ENCODE peak calls at places on chromosome 18, in nine cellular contexts. K is GM12865, C is tibial artery, P is MCF 10A, H is H9, J is brain microvascular endothelial cell, X is thoracic aorta, Q is HFFc6, A is cardiac fibroblast. W is an unnamed sample.

GRCh38 chr18:45670281-45670962 is 53.6 kb upstream of the SLC14A1 start:
- DNase-seq in J (no peak), P (peak; percentile 41), Q (peak; percentile 62), H (no peak), X (no peak), A (peak; percentile 84), K (peak; percentile 23), C (peak; percentile 74), W (peak; percentile 76)

GRCh38 chr18:72830109-72830508 is 37.7 kb downstream of the NETO1 start:
- DNase-seq in K (no peak), J (no peak), Q (no peak), A (peak; percentile 7), H (peak; percentile 67), C (no peak), P (peak; percentile 73), X (no peak), W (no peak)

GRCh38 chr18:35777042-35777441 is 195.4 kb upstream of the RMP24 start:
- DNase-seq in K (peak; percentile 9), X (no peak), A (no peak), J (no peak), P (no peak), Q (no peak), C (no peak), H (peak; percentile 61), W (no peak)

GRCh38 chr18:7198326-7198725 is 32.6 kb upstream of the LRRC30 start:
- DNase-seq in A (peak; percentile 43), Q (no peak), J (no peak), H (no peak), K (no peak), P (no peak), C (no peak), X (no peak), W (no peak)

GRCh38 chr18:39701839-39702238 is 2136.2 kb upstream of the CELF4 start:
- DNase-seq in K (no peak), J (peak; percentile 54), C (no peak), A (no peak), P (no peak), H (no peak), X (no peak), Q (peak; percentile 14), W (peak; percentile 25)

GRCh38 chr18:9478545-9478944 is 3.2 kb downstream of the RALBP1 start:
- DNase-seq in J (no peak), X (no peak), P (no peak), K (no peak), Q (no peak), H (peak; percentile 29), A (no peak), C (no peak), W (no peak)

GRCh38 chr18:75784413-75784812 is 356.9 kb upstream of the SMIM21 start:
- DNase-seq in A (no peak), K (peak; percentile 10), X (no peak), C (no peak), P (no peak), H (no peak), Q (no peak), J (no peak), W (no peak)

GRCh38 chr18:58559427-58560186 is 69.3 kb downstream of the ALPK2 start:
- DNase-seq in Q (no peak), A (no peak), C (no peak), K (no peak), H (no peak), P (no peak), X (no peak), J (peak; percentile 32), W (peak; percentile 54)

GRCh38 chr18:25169701-25170100 is 182.3 kb downstream of the ZNF521 start:
- DNase-seq in A (no peak), Q (peak; percentile 26), J (no peak), K (no peak), H (no peak), X (no peak), C (no peak), P (no peak), W (peak; percentile 28)

GRCh38 chr18:25166113-25166512 is 185.9 kb downstream of the ZNF521 start:
- DNase-seq in H (no peak), K (no peak), A (no peak), J (no peak), X (no peak), C (no peak), P (no peak), Q (no peak), W (no peak)

GRCh38 chr18:25168011-25168410 is 184.0 kb downstream of the ZNF521 start:
- DNase-seq in A (no peak), X (no peak), H (peak; percentile 36), C (no peak), K (no peak), J (no peak), Q (no peak), P (no peak), W (no peak)

GRCh38 chr18:25164211-25164836 is 187.6 kb downstream of the ZNF521 start:
- DNase-seq in X (no peak), P (no peak), A (no peak), J (no peak), Q (no peak), C (no peak), K (peak; percentile 56), H (no peak), W (no peak)

GRCh38 chr18:25164837-25165791 is 186.9 kb downstream of the ZNF521 start:
- DNase-seq in C (no peak), P (no peak), A (peak; percentile 37), Q (peak; percentile 32), H (no peak), X (no peak), K (peak; percentile 63), J (peak; percentile 27), W (peak; percentile 28)
- TF ChIP-seq CTCF in C (no peak), P (no peak), A (no peak), Q (no peak), H (no peak), X (no peak), K (no peak), J (peak; percentile 34), W (no peak)

GRCh38 chr18:31244737-31245432 is 73.1 kb upstream of the DSG1 start:
- DNase-seq in A (no peak), X (no peak), Q (no peak), H (no peak), J (no peak), P (no peak), K (no peak), C (no peak), W (no peak)

GRCh38 chr18:31245820-31246219 is 72.1 kb upstream of the DSG1 start:
- DNase-seq in A (no peak), K (peak; percentile 69), C (no peak), X (no peak), Q (no peak), H (no peak), P (peak; percentile 69), J (peak; percentile 43), W (no peak)

GRCh38 chr18:31243740-31244512 is 74.0 kb upstream of the DSG1 start:
- DNase-seq in H (no peak), Q (no peak), X (no peak), J (no peak), A (no peak), C (no peak), K (no peak), P (no peak), W (no peak)

GRCh38 chr18:31241425-31241824 is 76.5 kb upstream of the DSG1 start:
- DNase-seq in P (peak; percentile 61), A (no peak), J (no peak), Q (no peak), K (no peak), H (no peak), C (no peak), X (no peak), W (no peak)

DNA sequence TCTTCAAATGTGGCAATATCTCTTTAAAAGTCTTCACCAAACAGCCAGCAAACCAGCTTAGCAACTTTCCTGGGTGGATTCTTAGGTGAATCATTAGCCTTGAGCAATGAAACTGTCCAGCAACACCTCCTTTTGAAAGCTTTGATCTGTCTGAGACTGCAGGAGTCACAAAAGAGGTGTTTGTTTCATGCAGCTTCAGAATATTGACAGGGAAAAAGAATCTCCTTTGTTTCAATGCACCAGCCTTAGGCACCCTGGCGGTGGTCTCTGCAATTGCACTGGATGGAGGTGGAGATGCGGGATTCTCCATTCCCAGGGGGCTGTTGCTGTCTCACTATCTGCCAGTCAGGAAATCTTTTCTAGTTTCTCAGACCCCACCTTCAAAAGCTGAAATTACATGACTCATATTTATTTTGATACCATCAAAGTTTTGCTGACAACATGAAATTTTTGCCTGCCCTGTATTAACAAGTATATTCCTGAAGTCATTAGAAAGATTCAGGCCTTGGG is 76.0 kb upstream of the DSG1 start:
- DNase-seq in J (no peak), Q (no peak), P (peak; percentile 96), X (no peak), K (no peak), H (peak; percentile 67), A (no peak), C (no peak), W (no peak)
- TF ChIP-seq CTCF in J (peak; percentile 88), Q (peak; percentile 41), P (peak; percentile 58), X (no peak), K (no peak), H (peak; percentile 84), A (peak; percentile 12), C (no peak), W (peak; percentile 30)

GRCh38 chr18:24602156-24602555 is 141.7 kb downstream of the HRH4 start:
- DNase-seq in Q (no peak), J (no peak), H (no peak), K (no peak), P (no peak), C (no peak), A (no peak), X (no peak), W (no peak)

GRCh38 chr18:24595556-24595955 is 135.1 kb downstream of the HRH4 start:
- DNase-seq in X (no peak), K (no peak), H (no peak), Q (no peak), J (no peak), A (no peak), P (no peak), C (no peak), W (no peak)

GRCh38 chr18:24601624-24602023 is 141.2 kb downstream of the HRH4 start:
- DNase-seq in X (no peak), J (no peak), H (no peak), A (no peak), Q (no peak), K (no peak), P (peak; percentile 17), C (no peak), W (no peak)

GRCh38 chr18:24603151-24603550 is 142.7 kb downstream of the HRH4 start:
- DNase-seq in C (no peak), Q (no peak), H (no peak), X (no peak), A (no peak), P (no peak), K (no peak), J (no peak), W (no peak)

GRCh38 chr18:24600076-24600654 is 139.7 kb downstream of the HRH4 start:
- DNase-seq in P (peak; percentile 65), J (peak; percentile 32), X (no peak), Q (peak; percentile 36), K (peak; percentile 36), H (no peak), A (peak; percentile 72), C (no peak), W (peak; percentile 76)
- TF ChIP-seq CTCF in P (peak; percentile 58), J (peak; percentile 65), X (peak; percentile 37), Q (peak; percentile 79), K (peak; percentile 44), H (peak; percentile 85), A (peak; percentile 53), C (peak; percentile 46), W (peak; percentile 63)

GRCh38 chr18:47983055-47983454 is 52.6 kb upstream of the SMAD2 start:
- DNase-seq in H (no peak), A (no peak), C (no peak), Q (no peak), J (no peak), K (no peak), P (no peak), X (no peak), W (peak; percentile 3)

GRCh38 chr18:47979611-47980200 is 49.2 kb upstream of the SMAD2 start:
- DNase-seq in A (no peak), P (no peak), X (no peak), J (no peak), H (no peak), C (no peak), K (no peak), Q (no peak), W (no peak)

GRCh38 chr18:47981830-47982229 is 51.4 kb upstream of the SMAD2 start:
- DNase-seq in X (no peak), P (no peak), Q (no peak), A (no peak), J (no peak), K (no peak), H (no peak), C (no peak), W (no peak)

GRCh38 chr18:47983946-47984345 is 53.5 kb upstream of the SMAD2 start:
- DNase-seq in Q (no peak), K (no peak), P (no peak), J (no peak), C (no peak), X (no peak), H (no peak), A (no peak), W (no peak)

DNA sequence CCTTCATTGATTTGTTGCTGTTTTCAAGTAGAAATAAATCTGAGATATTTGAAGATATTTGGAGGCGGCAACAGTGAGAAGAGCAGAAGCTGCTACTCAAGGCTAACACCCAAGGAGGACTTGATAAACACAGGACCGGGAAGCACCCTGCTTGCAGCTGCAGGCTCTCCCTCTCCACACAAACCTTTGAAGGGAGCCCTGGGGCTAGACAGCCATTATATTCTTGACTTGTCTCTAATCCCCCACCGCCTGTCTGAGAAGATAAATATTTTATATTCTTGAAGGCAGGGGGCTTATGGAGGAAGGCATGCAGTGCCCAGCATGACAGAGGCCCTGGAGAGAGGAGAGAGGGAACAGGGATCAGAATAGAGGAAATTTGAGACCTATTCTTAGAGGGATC is 50.9 kb upstream of the SMAD2 start:
- DNase-seq in X (no peak), A (no peak), H (no peak), Q (no peak), J (no peak), C (no peak), P (no peak), K (no peak), W (no peak)
- TF ChIP-seq CTCF in X (no peak), A (no peak), H (no peak), Q (no peak), J (no peak), C (no peak), P (no peak), K (no peak), W (no peak)

W was measured in fibroblast of mammary gland.